ENCODE peak calls at places on chromosome 1, in five cellular contexts. R, X, C, Z and F are unnamed samples. For H3K27me3, the result is how much of the 10 kb centered on the place peaks cover.

GRCh38 chr1:151113877-151114276 is 32.6 kb downstream of the SEMA6C start:
- DNase-seq in R (no peak), X (no peak), C (no peak), Z (no peak), F (no peak)

GRCh38 chr1:92923664-92924063 is 37.6 kb downstream of the DIPK1A start:
- DNase-seq in R (no peak), X (no peak), C (no peak), Z (no peak), F (no peak)

GRCh38 chr1:171769171-171769570 is 12.3 kb upstream of the METTL13 start:
- DNase-seq in R (no peak), X (no peak), C (no peak), Z (no peak), F (no peak)

GRCh38 chr1:116540088-116540487 is 30.7 kb downstream of the CD58 start:
- DNase-seq in R (peak), X (no peak), C (no peak), Z (no peak), F (no peak)

GRCh38 chr1:170823120-170823519 is 112.2 kb upstream of the MROH9 start:
- DNase-seq in R (no peak), X (no peak), C (peak), Z (no peak), F (no peak)

GRCh38 chr1:152227310-152227928 is 3.4 kb upstream of the HRNR start:
- DNase-seq in R (no peak), X (no peak), C (peak), Z (no peak), F (no peak)

GRCh38 chr1:165828581-165829329 is 1.3 kb downstream of the UCK2 start:
- DNase-seq in R (peak), X (no peak), C (peak), Z (no peak), F (peak)

GRCh38 chr1:174367892-174368291 is 79.9 kb upstream of the GPR52 start:
- DNase-seq in R (no peak), X (peak), C (no peak), Z (no peak), F (no peak)

GRCh38 chr1:241706967-241707366 is 54.9 kb downstream of the WDR64 start:
- DNase-seq in R (no peak), X (no peak), C (no peak), Z (no peak), F (peak)

GRCh38 chr1:214123061-214123784 is 135.4 kb downstream of the PROX1 start:
- DNase-seq in R (peak), X (no peak), C (peak), Z (no peak), F (peak)

DNA sequence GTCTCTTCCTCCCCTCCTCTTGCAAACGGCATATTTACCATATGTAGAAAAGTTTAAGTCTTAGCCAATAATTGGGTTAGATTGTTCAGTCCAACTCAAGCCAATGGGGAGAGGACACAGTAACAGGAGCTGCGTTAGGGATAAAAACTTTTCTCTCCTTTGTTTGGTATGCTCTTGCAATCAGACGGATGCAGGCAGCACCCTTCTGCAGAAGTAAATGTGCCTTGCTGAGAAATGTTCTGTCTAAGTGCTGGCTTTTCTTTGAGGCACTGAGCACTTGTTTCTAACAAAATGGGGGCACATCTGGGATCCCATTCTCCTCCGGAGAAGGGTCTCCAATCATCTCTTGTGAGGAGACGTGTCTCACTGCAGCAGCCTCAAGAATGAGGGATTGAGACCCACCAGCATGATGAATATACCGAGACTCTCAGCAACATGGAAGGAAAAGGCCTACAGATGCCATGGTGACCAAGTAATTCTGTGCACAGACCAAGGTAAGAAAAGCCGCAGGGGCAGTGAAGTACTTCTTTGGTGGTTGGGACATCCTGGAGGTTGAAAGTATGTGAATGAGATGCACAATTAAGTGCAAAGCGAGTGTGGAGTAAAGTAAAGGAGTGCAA is 20.7 kb upstream of the GNG4 start:
- DNase-seq in R (no peak), X (no peak), C (peak), Z (no peak), F (no peak)
- H3K4me3 ChIP-seq in R (no peak), X (no peak), C (no peak), Z (no peak), F (no peak)

DNA sequence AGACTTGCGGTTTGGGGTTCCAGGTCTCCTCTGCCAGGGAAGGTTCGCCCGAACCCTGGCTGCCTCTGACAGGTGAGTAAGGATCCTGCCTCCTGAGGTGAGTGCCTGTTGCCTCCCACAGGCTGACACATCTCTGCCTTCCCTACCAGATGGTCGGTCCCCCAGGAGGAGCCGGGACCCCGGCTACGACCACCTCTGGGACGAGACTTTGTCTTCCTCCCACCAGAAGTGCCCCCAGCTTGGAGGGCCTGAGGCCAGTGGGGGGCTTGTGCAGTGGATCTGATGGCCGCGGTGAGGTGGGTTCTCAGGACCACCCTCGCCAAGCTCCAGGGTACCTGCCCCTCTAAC is 7.6 kb downstream of the PERM1 start:
- DNase-seq in R (no peak), X (no peak), C (no peak), Z (no peak), F (no peak)
- H3K27me3 ChIP-seq in R (under half), X (half or more), C (under half), Z (under half), F (under half)

GRCh38 chr1:1345384-1345783 is 3.8 kb downstream of the DVL1 start:
- DNase-seq in R (no peak), X (no peak), C (no peak), Z (no peak), F (no peak)

GRCh38 chr1:1346501-1346890 is 2.7 kb downstream of the DVL1 start:
- DNase-seq in R (no peak), X (no peak), C (no peak), Z (no peak), F (no peak)

GRCh38 chr1:1344672-1345361 is 4.4 kb downstream of the DVL1 start:
- DNase-seq in R (peak), X (no peak), C (peak), Z (no peak), F (peak)

GRCh38 chr1:1347026-1347595 is 2.1 kb downstream of the DVL1 start:
- DNase-seq in R (no peak), X (no peak), C (no peak), Z (no peak), F (no peak)

DNA sequence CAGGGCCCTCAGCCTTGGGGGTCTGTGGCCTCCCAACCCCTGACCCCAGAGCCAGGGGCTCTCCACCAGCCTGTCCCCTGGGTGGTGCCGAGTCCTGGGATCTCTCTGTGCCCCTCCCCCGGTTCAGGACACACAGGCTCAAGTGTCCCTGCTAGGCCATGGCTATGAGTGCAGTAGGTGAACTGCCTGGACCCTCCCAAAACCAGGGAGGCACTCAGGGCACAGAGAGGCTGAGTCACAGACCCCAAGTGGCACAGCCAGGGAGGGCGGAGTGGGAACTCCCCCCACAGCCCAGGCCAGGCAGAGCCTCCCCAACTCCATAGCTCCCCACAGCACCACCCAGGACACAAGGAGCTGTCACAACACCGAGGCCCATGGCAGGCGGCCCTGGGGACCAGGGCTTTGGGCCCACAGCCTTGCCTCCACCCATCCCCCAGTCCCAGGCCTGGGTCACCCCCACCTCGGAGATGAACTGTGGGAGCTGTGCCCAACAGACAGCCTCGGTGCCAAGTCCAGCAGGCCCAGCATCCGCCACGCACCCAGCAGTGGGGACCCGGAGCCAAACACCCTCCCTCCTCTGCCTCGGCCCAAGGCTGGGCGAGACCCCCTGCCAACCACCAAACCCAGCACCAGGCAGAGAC is 3.2 kb downstream of the DVL1 start:
- DNase-seq in R (no peak), X (no peak), C (no peak), Z (no peak), F (no peak)
- H3K4me3 ChIP-seq in R (no peak), X (no peak), C (no peak), Z (no peak), F (no peak)

DNA sequence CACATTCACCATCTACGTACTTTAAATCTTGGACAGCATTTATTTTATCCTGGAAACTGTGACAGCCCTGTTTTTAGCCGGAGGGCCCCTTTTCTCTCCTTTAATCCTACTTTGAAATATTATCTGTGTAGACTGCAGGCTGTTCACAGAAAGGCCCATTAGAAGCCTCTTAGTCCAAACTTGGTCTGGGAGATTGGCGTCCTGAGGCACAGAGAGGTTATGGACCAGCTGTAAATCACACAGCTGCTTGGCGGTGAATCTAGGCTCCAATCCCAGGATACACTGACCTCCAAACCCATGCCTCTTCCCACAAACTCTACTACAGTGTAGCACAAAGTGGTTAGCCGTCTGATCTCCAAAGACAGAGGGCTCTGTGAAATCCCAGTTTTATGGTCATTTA is 4.3 kb downstream of the KANK4 start:
- DNase-seq in R (no peak), X (no peak), C (no peak), Z (no peak), F (no peak)
- H3K27me3 ChIP-seq in R (under half), X (under half), C (under half), Z (under half), F (under half)

DNA sequence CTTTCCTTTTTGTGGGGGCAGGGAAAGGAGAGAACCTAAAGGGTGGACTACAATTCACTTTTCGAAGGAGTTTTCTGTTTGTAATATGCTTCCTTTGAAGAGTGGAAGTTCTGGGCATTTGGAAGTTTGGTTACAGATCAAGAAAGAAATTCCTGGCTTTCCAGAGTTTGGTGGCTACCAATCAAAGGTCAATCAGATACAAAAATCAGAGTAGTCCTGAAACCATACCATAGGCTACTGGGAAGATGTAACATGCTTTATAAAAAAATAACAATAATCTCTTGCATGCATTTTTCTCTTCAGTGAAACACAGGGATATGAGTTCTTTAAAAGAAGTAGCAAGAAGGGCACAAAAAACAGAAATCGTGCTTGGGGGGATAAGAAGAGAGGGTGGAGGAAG is 63.1 kb downstream of the GADD45A start:
- DNase-seq in R (no peak), X (no peak), C (no peak), Z (no peak), F (no peak)
- H3K4me3 ChIP-seq in R (no peak), X (peak), C (no peak), Z (peak), F (no peak)